ENCODE peak calls at places on chromosome 10, in four cellular contexts. Q is foreskin keratinocyte, D is transverse colon, I is stomach. J is an unnamed sample.

GRCh38 chr10:117666131-117666530 is 123.6 kb downstream of the EMX2 start:
- DNase-seq in D (no peak), Q (no peak), I (no peak), J (no peak)

GRCh38 chr10:29022513-29022912 is 266.4 kb upstream of the LYZL1 start:
- DNase-seq in D (no peak), I (no peak), Q (no peak), J (no peak)

GRCh38 chr10:59006511-59007306 is 169.7 kb upstream of the PHYHIPL start:
- DNase-seq in I (no peak), D (no peak), Q (peak; percentile 10), J (no peak)

GRCh38 chr10:18179901-18180300 is 39.7 kb downstream of the CACNB2 start:
- DNase-seq in I (no peak), D (no peak), Q (no peak), J (no peak)

GRCh38 chr10:79995979-79996629 is 47.2 kb upstream of the SFTPD start:
- DNase-seq in I (no peak), Q (no peak), D (no peak), J (no peak)

GRCh38 chr10:89122431-89123066 is 84.6 kb downstream of the CH25H start:
- DNase-seq in Q (no peak), I (no peak), D (no peak), J (no peak)

GRCh38 chr10:68212721-68213352 is 19.1 kb downstream of the ATOH7 start:
- DNase-seq in Q (no peak), D (no peak), I (no peak), J (no peak)

GRCh38 chr10:106535304-106535964 is 629.1 kb downstream of the SORCS1 start:
- DNase-seq in I (no peak), Q (no peak), D (no peak), J (no peak)

GRCh38 chr10:85900060-85900459 is 466.5 kb downstream of the GRID1 start:
- DNase-seq in Q (no peak), I (no peak), D (no peak), J (no peak)

GRCh38 chr10:71086439-71087080 is 125.8 kb upstream of the UNC5B start:
- DNase-seq in I (no peak), D (no peak), Q (no peak), J (peak; percentile 51)

GRCh38 chr10:61939575-61940301 is 38.2 kb downstream of the ARID5B start:
- DNase-seq in Q (peak; percentile 62), D (no peak), I (no peak), J (no peak)

GRCh38 chr10:5628798-5629788 is 37.3 kb downstream of the ASB13 start:
- DNase-seq in D (no peak), Q (no peak), I (no peak), J (no peak)

GRCh38 chr10:44576715-44577191 is 191.9 kb upstream of the CXCL12 start:
- DNase-seq in I (no peak), D (no peak), Q (no peak), J (no peak)

GRCh38 chr10:11515596-11516418 is 95.6 kb downstream of the USP6NL start:
- DNase-seq in Q (peak; percentile 7), D (peak; percentile 54), I (peak; percentile 56), J (no peak)

GRCh38 chr10:33986515-33986914 is 652.0 kb upstream of the NRP1 start:
- DNase-seq in Q (no peak), I (no peak), D (no peak), J (no peak)

GRCh38 chr10:45058580-45058979 is 57.9 kb downstream of the ZNF22 start:
- DNase-seq in D (no peak), I (no peak), Q (no peak), J (no peak)

GRCh38 chr10:131107970-131108369 is 203.6 kb downstream of the TCERG1L start:
- DNase-seq in Q (no peak), I (no peak), D (no peak), J (no peak)

GRCh38 chr10:79407811-79408795 is 37.3 kb downstream of the ZCCHC24 start:
- DNase-seq in I (peak; percentile 66), D (peak; percentile 51), Q (no peak), J (no peak)

GRCh38 chr10:20059084-20059835 is 243.0 kb downstream of the PLXDC2 start:
- DNase-seq in I (no peak), Q (no peak), D (no peak), J (no peak)

GRCh38 chr10:5488272-5489161 is 10.9 kb downstream of the CALML5 start:
- DNase-seq in Q (peak; percentile 94), D (peak; percentile 91), I (peak; percentile 86), J (no peak)

GRCh38 chr10:102400598-102401321 is 5.3 kb downstream of the NFKB2 start:
- DNase-seq in Q (no peak), I (no peak), D (no peak), J (peak; percentile 56)

GRCh38 chr10:46534828-46535524 is 21.5 kb downstream of the GPRIN2 start:
- DNase-seq in D (peak; percentile 5), Q (no peak), I (peak; percentile 21), J (peak; percentile 58)

GRCh38 chr10:46538155-46538554 is 18.3 kb downstream of the GPRIN2 start:
- DNase-seq in Q (no peak), D (no peak), I (no peak), J (no peak)

GRCh38 chr10:46536781-46537180 is 19.7 kb downstream of the GPRIN2 start:
- DNase-seq in Q (no peak), D (peak; percentile 5), I (peak; percentile 24), J (peak; percentile 60)

GRCh38 chr10:46537309-46537708 is 19.1 kb downstream of the GPRIN2 start:
- DNase-seq in I (peak; percentile 20), Q (no peak), D (no peak), J (no peak)

GRCh38 chr10:46536171-46536570 is 20.3 kb downstream of the GPRIN2 start:
- DNase-seq in I (peak; percentile 25), D (peak; percentile 3), Q (no peak), J (peak; percentile 63)
- H3K27me3 ChIP-seq in I (peaks cover 4% of the 10 kb centered on the region), D (peaks cover 6% of the 10 kb centered on the region), Q (peaks cover 82% of the 10 kb centered on the region), J (peaks cover 5% of the 10 kb centered on the region)

GRCh38 chr10:47311193-47311899 is 10.9 kb upstream of the GDF2 start:
- DNase-seq in Q (peak; percentile 3), D (peak; percentile 77), I (peak; percentile 84), J (no peak)
- H3K4me1 ChIP-seq in Q (no peaks in the 10 kb centered on the region), D (peaks cover 12% of the 10 kb centered on the region), I (peaks cover 7% of the 10 kb centered on the region), J (peaks cover 7% of the 10 kb centered on the region)

GRCh38 chr10:111954364-111954763 is 229.2 kb downstream of the GPAM start:
- DNase-seq in D (no peak), I (no peak), Q (no peak), J (no peak)
- H3K27me3 ChIP-seq in D (no peaks in the 10 kb centered on the region), I (no peaks in the 10 kb centered on the region), Q (no peaks in the 10 kb centered on the region), J (no peaks in the 10 kb centered on the region)

GRCh38 chr10:112201334-112201733 is 17.8 kb upstream of the GPAM start:
- DNase-seq in D (no peak), Q (no peak), I (no peak), J (no peak)
- H3K4me1 ChIP-seq in D (no peaks in the 10 kb centered on the region), Q (no peaks in the 10 kb centered on the region), I (no peaks in the 10 kb centered on the region), J (no peaks in the 10 kb centered on the region)

GRCh38 chr10:132232981-132233380 is 46.2 kb downstream of the DPYSL4 start:
- DNase-seq in Q (no peak), D (no peak), I (no peak), J (no peak)
- H3K27me3 ChIP-seq in Q (no peaks in the 10 kb centered on the region), D (no peaks in the 10 kb centered on the region), I (no peaks in the 10 kb centered on the region), J (no peaks in the 10 kb centered on the region)

DNA sequence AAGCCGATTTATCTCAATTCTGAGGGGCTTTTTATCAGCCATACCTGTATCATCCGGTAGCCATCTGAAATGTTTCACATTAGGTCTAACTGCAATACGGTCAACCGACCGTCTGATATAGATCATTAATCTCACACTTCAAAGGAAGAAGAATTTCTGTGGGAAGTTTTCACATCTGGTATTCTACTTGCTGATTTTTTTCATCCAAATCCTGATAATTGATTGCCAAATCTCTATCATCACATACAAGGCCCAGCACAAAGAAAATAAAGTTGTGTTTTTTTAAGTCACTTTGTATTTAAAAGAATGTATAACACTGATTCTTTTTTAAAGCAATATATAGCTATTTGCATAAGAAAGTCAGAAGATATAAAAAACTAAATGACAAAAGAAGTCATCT is 132.3 kb downstream of the DKK1 start:
- DNase-seq in D (no peak), I (no peak), Q (no peak), J (no peak)
- H3K4me1 ChIP-seq in D (no peaks in the 10 kb centered on the region), I (no peaks in the 10 kb centered on the region), Q (peaks cover 46% of the 10 kb centered on the region), J (no peaks in the 10 kb centered on the region)

DNA sequence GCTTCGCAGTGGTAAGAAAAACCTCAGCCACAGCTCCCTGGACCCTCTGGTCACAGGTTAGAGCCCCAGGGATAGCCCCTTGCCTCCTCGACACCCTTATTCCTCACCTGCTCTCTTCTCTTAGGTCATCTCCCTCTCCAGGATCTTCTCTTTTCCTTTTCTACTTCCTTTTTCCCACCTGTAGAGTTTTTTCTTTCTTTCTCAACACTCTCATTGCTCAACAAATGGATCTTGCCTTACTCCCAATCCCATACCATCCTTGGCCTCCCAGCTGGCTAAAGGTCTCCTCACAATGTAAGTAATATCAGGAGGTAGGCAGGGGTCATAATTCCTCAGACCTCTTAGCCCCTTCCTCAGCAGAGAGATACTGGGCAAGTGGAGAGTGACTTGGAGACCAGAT is 17.2 kb downstream of the WNT8B start:
- DNase-seq in Q (no peak), D (no peak), I (no peak), J (no peak)
- H3K27me3 ChIP-seq in Q (peaks cover 59% of the 10 kb centered on the region), D (peaks cover 55% of the 10 kb centered on the region), I (peaks cover 32% of the 10 kb centered on the region), J (peaks cover 27% of the 10 kb centered on the region)

GRCh38 chr10:30039988-30040387 is 19.4 kb downstream of the JCAD start:
- DNase-seq in D (no peak), I (no peak), Q (no peak), J (no peak)
- H3K4me1 ChIP-seq in D (no peaks in the 10 kb centered on the region), I (no peaks in the 10 kb centered on the region), Q (no peaks in the 10 kb centered on the region), J (peaks cover 23% of the 10 kb centered on the region)

GRCh38 chr10:132876967-132877366 is 65.4 kb downstream of the CFAP46 start:
- DNase-seq in I (peak; percentile 17), D (no peak), Q (no peak), J (peak; percentile 61)
- H3K27me3 ChIP-seq in I (peaks cover 7% of the 10 kb centered on the region), D (peaks cover 44% of the 10 kb centered on the region), Q (peaks cover 9% of the 10 kb centered on the region), J (peaks cover 36% of the 10 kb centered on the region)

GRCh38 chr10:86958831-86959736 is 685 bp downstream of the SNCG start:
- DNase-seq in I (no peak), D (no peak), Q (no peak), J (no peak)
- H3K4me1 ChIP-seq in I (peaks cover 17% of the 10 kb centered on the region), D (peaks cover 3% of the 10 kb centered on the region), Q (peaks cover 4% of the 10 kb centered on the region), J (peaks cover 21% of the 10 kb centered on the region)